ENCODE peak calls at places on chromosomes 5 and 9, in six cellular contexts. O, U, R, T, B and Z are unnamed samples.

GRCh38 chr9:77013932-77014596 is 5.4 kb upstream of the FOXB2 start:
- DNase-seq in U (no peak), T (no peak), R (no peak), O (no peak), B (no peak), Z (peak; percentile 33)

GRCh38 chr9:134455951-134456739 is 129.9 kb downstream of the RXRA start:
- DNase-seq in R (peak; percentile 96), T (no peak), U (peak; percentile 52), O (peak; percentile 95), B (peak; percentile 82), Z (no peak)

GRCh38 chr5:73448072-73448432 is 525 bp downstream of the FOXD1 start:
- DNase-seq in U (peak; percentile 49), T (peak; percentile 43), B (no peak), R (no peak), O (no peak), Z (peak; percentile 53)

GRCh38 chr5:33240552-33240951 is 200.2 kb upstream of the TARS1 start:
- DNase-seq in R (no peak), U (no peak), O (no peak), T (no peak), B (no peak), Z (no peak)

GRCh38 chr5:151459680-151460079 is 12.3 kb downstream of the SLC36A1 start:
- DNase-seq in O (peak; percentile 61), B (no peak), R (no peak), T (no peak), U (no peak), Z (no peak)

GRCh38 chr5:377326-377981 is 55.9 kb downstream of the AHRR start:
- DNase-seq in T (no peak), U (no peak), B (no peak), R (no peak), O (no peak), Z (peak; percentile 7)

GRCh38 chr5:73122875-73123810 is 2.8 kb downstream of the TMEM171 start:
- DNase-seq in B (no peak), O (peak; percentile 53), U (no peak), R (no peak), T (no peak), Z (peak; percentile 32)

GRCh38 chr9:106107716-106108115 is 413.4 kb downstream of the TMEM38B start:
- DNase-seq in R (no peak), B (no peak), U (no peak), T (no peak), O (no peak), Z (no peak)

GRCh38 chr9:78118742-78119473 is 87.3 kb upstream of the GNAQ start:
- DNase-seq in U (no peak), T (no peak), B (no peak), R (no peak), O (no peak), Z (no peak)

GRCh38 chr9:126842977-126843799 is 17.3 kb upstream of the ZBTB34 start:
- DNase-seq in U (no peak), O (no peak), B (no peak), R (no peak), T (no peak), Z (no peak)

GRCh38 chr5:31534527-31535046 is 2.5 kb downstream of the C5orf22 start:
- DNase-seq in U (no peak), B (no peak), O (no peak), T (no peak), R (no peak), Z (no peak)

GRCh38 chr9:8857330-8858249 is 1058.0 kb upstream of the DMAC1 start:
- DNase-seq in R (no peak), O (no peak), B (no peak), U (no peak), T (peak; percentile 66), Z (peak; percentile 82)

GRCh38 chr9:137956039-137956438 is 78.5 kb downstream of the CACNA1B start:
- DNase-seq in R (no peak), T (no peak), O (no peak), U (no peak), B (no peak), Z (no peak)

GRCh38 chr5:39709032-39709431 is 284.3 kb upstream of the DAB2 start:
- DNase-seq in O (no peak), U (no peak), B (no peak), T (no peak), R (no peak), Z (no peak)

GRCh38 chr5:14464661-14465060 is 116.9 kb upstream of the OTULINL start:
- DNase-seq in R (no peak), T (no peak), U (no peak), B (no peak), O (no peak), Z (no peak)

GRCh38 chr5:146825033-146825432 is 53.5 kb downstream of the PPP2R2B start:
- DNase-seq in B (no peak), R (no peak), T (no peak), O (peak; percentile 20), U (no peak), Z (no peak)

GRCh38 chr5:144436007-144436406 is 265.3 kb downstream of the KCTD16 start:
- DNase-seq in R (no peak), U (no peak), O (no peak), B (no peak), T (peak; percentile 12), Z (no peak)

GRCh38 chr9:110101531-110102161 is 106.3 kb downstream of the C9orf152 start:
- DNase-seq in R (no peak), T (peak; percentile 34), B (no peak), O (no peak), U (no peak), Z (peak; percentile 51)

GRCh38 chr5:143314664-143315063 is 88.8 kb downstream of the NR3C1 start:
- DNase-seq in T (no peak), B (no peak), R (no peak), U (no peak), O (peak; percentile 81), Z (no peak)

GRCh38 chr5:126816649-126817048 is 39.7 kb downstream of the LMNB1 start:
- DNase-seq in B (no peak), T (no peak), U (no peak), O (no peak), R (no peak), Z (no peak)

GRCh38 chr5:31232273-31232888 is 38.9 kb downstream of the CDH6 start:
- DNase-seq in U (peak; percentile 52), B (no peak), T (peak; percentile 44), R (peak; percentile 33), O (peak; percentile 63), Z (no peak)

DNA sequence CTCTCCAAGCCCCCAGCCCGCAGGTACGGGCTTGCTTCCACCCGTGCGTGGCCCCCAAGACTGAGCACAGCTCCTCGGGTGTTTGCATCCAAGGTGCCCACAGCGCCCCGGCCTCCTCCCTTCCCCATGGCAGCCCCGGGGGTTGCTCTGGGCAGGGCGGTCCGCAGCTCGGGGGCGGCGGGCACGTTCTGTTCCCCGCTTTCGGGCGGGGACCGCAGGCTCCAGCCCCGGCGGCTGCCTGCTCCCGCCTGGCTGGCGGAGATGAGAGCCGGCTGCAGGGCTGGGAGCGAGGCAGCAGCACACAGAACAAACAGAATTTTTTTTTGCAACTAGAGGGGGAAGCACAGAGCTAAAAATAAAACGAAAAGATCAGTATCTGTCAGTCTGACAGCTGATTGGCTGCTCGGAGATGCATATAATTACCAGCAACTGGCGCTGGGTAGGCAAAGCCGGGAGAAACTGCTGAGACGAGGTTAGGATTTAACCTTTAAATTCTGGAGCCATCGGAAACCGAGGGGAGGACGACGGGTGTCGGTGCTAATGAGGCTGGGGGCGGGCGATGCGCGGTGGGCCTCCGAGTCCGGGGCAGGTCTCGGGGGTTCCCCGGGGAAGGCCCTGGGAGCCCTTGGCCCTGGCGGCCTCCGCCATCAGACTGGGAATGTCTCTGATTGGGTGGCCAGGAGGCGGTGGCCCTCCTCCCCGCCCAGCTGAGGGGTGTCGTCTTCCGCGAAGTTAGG is 142.7 kb upstream of the IER5L start:
- DNase-seq in O (peak; percentile 78), R (peak; percentile 58), T (peak; percentile 40), B (no peak), U (peak; percentile 56), Z (no peak)
- TF ChIP-seq CTCF in O (no peak), R (peak; percentile 31), T (no peak), B (peak; percentile 38), U (peak; percentile 39), Z (no peak)

GRCh38 chr5:75335952-75336624 is 932 bp upstream of the HMGCR start:
- DNase-seq in O (peak; percentile 86), B (no peak), T (peak; percentile 63), R (peak; percentile 50), U (peak; percentile 28), Z (no peak)
- TF ChIP-seq CTCF in O (peak; percentile 73), B (peak; percentile 77), T (peak; percentile 40), R (peak; percentile 62), U (no peak), Z (peak; percentile 56)

GRCh38 chr5:83538788-83539535 is 67.4 kb downstream of the VCAN start:
- DNase-seq in R (no peak), O (no peak), T (no peak), U (no peak), B (no peak), Z (no peak)

GRCh38 chr5:83540105-83540504 is 68.6 kb downstream of the VCAN start:
- DNase-seq in U (no peak), O (no peak), R (no peak), B (no peak), T (no peak), Z (no peak)

GRCh38 chr5:83540783-83541182 is 69.2 kb downstream of the VCAN start:
- DNase-seq in O (no peak), T (no peak), B (no peak), U (no peak), R (no peak), Z (no peak)

GRCh38 chr5:83543898-83544297 is 72.4 kb downstream of the VCAN start:
- DNase-seq in O (no peak), T (no peak), B (no peak), R (no peak), U (no peak), Z (no peak)

GRCh38 chr5:83542839-83543238 is 71.3 kb downstream of the VCAN start:
- DNase-seq in O (no peak), U (no peak), T (no peak), R (no peak), B (no peak), Z (no peak)
- TF ChIP-seq CTCF in O (no peak), U (no peak), T (no peak), R (no peak), B (no peak), Z (no peak)

DNA sequence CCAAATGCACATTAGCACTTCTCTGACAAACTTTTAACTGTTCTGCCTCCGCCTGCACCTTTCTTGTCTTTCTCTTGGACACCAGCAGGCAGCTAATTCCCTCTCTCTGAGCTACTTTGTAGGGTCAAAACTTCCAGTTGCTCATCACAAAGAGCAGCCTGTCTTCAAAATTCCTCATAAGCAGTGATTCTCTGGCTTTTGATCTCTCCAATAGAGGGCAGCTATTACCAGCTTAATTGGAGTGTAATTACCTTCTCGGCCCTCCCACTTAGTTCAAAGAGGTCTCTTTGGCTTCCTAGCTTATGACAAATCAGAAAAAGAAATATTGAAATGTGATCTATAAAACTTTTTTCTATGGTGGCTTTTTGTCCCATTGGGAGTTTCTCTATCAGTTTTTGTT is 43.6 kb upstream of the RAD23B start:
- DNase-seq in B (no peak), R (no peak), O (no peak), U (no peak), T (no peak), Z (no peak)
- TF ChIP-seq CTCF in B (peak; percentile 59), R (peak; percentile 35), O (peak; percentile 47), U (peak; percentile 66), T (peak; percentile 19), Z (no peak)